ENCODE peak calls at places on chromosomes 3 and 15, in nine cellular contexts. One of them, this sample, is unnamed.

GRCh38 chr15:48748535-48748934 is 62.3 kb downstream of the CEP152 start:
- DNase-seq in tibial artery: no peak
- DNase-seq in OCI-LY7: no peak
- DNase-seq in heart right ventricle: no peak
- DNase-seq in cardiac fibroblast: peak; percentile 37
- DNase-seq in HL-60: no peak
- DNase-seq in AG10803: peak; percentile 18
- DNase-seq in fibroblast of mammary gland: peak; percentile 33
- DNase-seq in transverse colon: no peak
- DNase-seq in this sample: no peak

GRCh38 chr3:37863552-37863865 is 1.8 kb downstream of the CTDSPL start:
- DNase-seq in tibial artery: no peak
- DNase-seq in OCI-LY7: no peak
- DNase-seq in heart right ventricle: no peak
- DNase-seq in cardiac fibroblast: no peak
- DNase-seq in HL-60: no peak
- DNase-seq in AG10803: no peak
- DNase-seq in fibroblast of mammary gland: no peak
- DNase-seq in transverse colon: no peak
- DNase-seq in this sample: no peak

GRCh38 chr3:23248594-23249131 is 45.5 kb downstream of the UBE2E2 start:
- DNase-seq in tibial artery: no peak
- DNase-seq in OCI-LY7: no peak
- DNase-seq in heart right ventricle: no peak
- DNase-seq in cardiac fibroblast: no peak
- DNase-seq in HL-60: no peak
- DNase-seq in AG10803: no peak
- DNase-seq in fibroblast of mammary gland: no peak
- DNase-seq in transverse colon: no peak
- DNase-seq in this sample: no peak

GRCh38 chr15:38195191-38195901 is 57.3 kb upstream of the SPRED1 start:
- DNase-seq in tibial artery: no peak
- DNase-seq in OCI-LY7: no peak
- DNase-seq in heart right ventricle: no peak
- DNase-seq in cardiac fibroblast: no peak
- DNase-seq in HL-60: no peak
- DNase-seq in AG10803: peak; percentile 45
- DNase-seq in fibroblast of mammary gland: peak; percentile 47
- DNase-seq in transverse colon: no peak
- DNase-seq in this sample: no peak

GRCh38 chr3:144466540-144466939 is 494.9 kb downstream of the DIPK2A start:
- DNase-seq in tibial artery: no peak
- DNase-seq in OCI-LY7: no peak
- DNase-seq in heart right ventricle: no peak
- DNase-seq in cardiac fibroblast: no peak
- DNase-seq in HL-60: no peak
- DNase-seq in AG10803: no peak
- DNase-seq in fibroblast of mammary gland: no peak
- DNase-seq in transverse colon: no peak
- DNase-seq in this sample: no peak

GRCh38 chr3:53083496-53083895 is 37.6 kb upstream of the SFMBT1 start:
- DNase-seq in tibial artery: no peak
- DNase-seq in OCI-LY7: no peak
- DNase-seq in heart right ventricle: peak; percentile 65
- DNase-seq in cardiac fibroblast: peak; percentile 28
- DNase-seq in HL-60: no peak
- DNase-seq in AG10803: peak; percentile 92
- DNase-seq in fibroblast of mammary gland: peak; percentile 65
- DNase-seq in transverse colon: no peak
- DNase-seq in this sample: no peak

GRCh38 chr3:49707113-49707480 is 12.4 kb downstream of the AMIGO3 start:
- DNase-seq in tibial artery: no peak
- DNase-seq in OCI-LY7: no peak
- DNase-seq in heart right ventricle: no peak
- DNase-seq in cardiac fibroblast: peak; percentile 14
- DNase-seq in HL-60: no peak
- DNase-seq in AG10803: peak; percentile 20
- DNase-seq in fibroblast of mammary gland: peak; percentile 52
- DNase-seq in transverse colon: no peak
- DNase-seq in this sample: no peak

GRCh38 chr15:58146734-58147133 is 8.6 kb downstream of the AQP9 start:
- DNase-seq in tibial artery: peak; percentile 42
- DNase-seq in OCI-LY7: no peak
- DNase-seq in heart right ventricle: no peak
- DNase-seq in cardiac fibroblast: peak; percentile 58
- DNase-seq in HL-60: peak; percentile 78
- DNase-seq in AG10803: peak; percentile 5
- DNase-seq in fibroblast of mammary gland: peak; percentile 80
- DNase-seq in transverse colon: no peak
- DNase-seq in this sample: no peak

GRCh38 chr3:194562986-194563385 is 70.2 kb downstream of the TMEM44 start:
- DNase-seq in tibial artery: no peak
- DNase-seq in OCI-LY7: no peak
- DNase-seq in heart right ventricle: no peak
- DNase-seq in cardiac fibroblast: no peak
- DNase-seq in HL-60: no peak
- DNase-seq in AG10803: no peak
- DNase-seq in fibroblast of mammary gland: peak; percentile 49
- DNase-seq in transverse colon: no peak
- DNase-seq in this sample: no peak

GRCh38 chr15:45320581-45320980 is 57.8 kb downstream of the GATM start:
- DNase-seq in tibial artery: no peak
- DNase-seq in OCI-LY7: no peak
- DNase-seq in heart right ventricle: no peak
- DNase-seq in cardiac fibroblast: no peak
- DNase-seq in HL-60: no peak
- DNase-seq in AG10803: no peak
- DNase-seq in fibroblast of mammary gland: peak; percentile 5
- DNase-seq in transverse colon: no peak
- DNase-seq in this sample: no peak

GRCh38 chr3:124281453-124282316 is 289.8 kb upstream of the ROPN1 start:
- DNase-seq in tibial artery: no peak
- DNase-seq in OCI-LY7: peak; percentile 18
- DNase-seq in heart right ventricle: peak; percentile 56
- DNase-seq in cardiac fibroblast: peak; percentile 76
- DNase-seq in HL-60: no peak
- DNase-seq in AG10803: peak; percentile 55
- DNase-seq in fibroblast of mammary gland: peak; percentile 63
- DNase-seq in transverse colon: peak; percentile 25
- DNase-seq in this sample: peak; percentile 45

GRCh38 chr15:98776607-98777281 is 128.4 kb downstream of the IGF1R start:
- DNase-seq in tibial artery: no peak
- DNase-seq in OCI-LY7: no peak
- DNase-seq in heart right ventricle: peak; percentile 50
- DNase-seq in cardiac fibroblast: no peak
- DNase-seq in HL-60: peak; percentile 85
- DNase-seq in AG10803: peak; percentile 85
- DNase-seq in fibroblast of mammary gland: peak; percentile 35
- DNase-seq in transverse colon: no peak
- DNase-seq in this sample: peak; percentile 93

GRCh38 chr3:186073641-186074040 is 35.2 kb downstream of the ETV5 start:
- DNase-seq in tibial artery: no peak
- DNase-seq in OCI-LY7: no peak
- DNase-seq in heart right ventricle: no peak
- DNase-seq in cardiac fibroblast: peak; percentile 25
- DNase-seq in HL-60: no peak
- DNase-seq in AG10803: no peak
- DNase-seq in fibroblast of mammary gland: peak; percentile 37
- DNase-seq in transverse colon: no peak
- DNase-seq in this sample: no peak

GRCh38 chr15:79154491-79155182 is 64.1 kb upstream of the RASGRF1 start:
- DNase-seq in tibial artery: no peak
- DNase-seq in OCI-LY7: no peak
- DNase-seq in heart right ventricle: no peak
- DNase-seq in cardiac fibroblast: no peak
- DNase-seq in HL-60: no peak
- DNase-seq in AG10803: no peak
- DNase-seq in fibroblast of mammary gland: no peak
- DNase-seq in transverse colon: no peak
- DNase-seq in this sample: no peak

GRCh38 chr15:34583399-34584320 is at the start of gene GOLGA8B:
- DNase-seq in tibial artery: no peak
- DNase-seq in OCI-LY7: peak; percentile 88
- DNase-seq in heart right ventricle: peak; percentile 23
- DNase-seq in cardiac fibroblast: peak; percentile 47
- DNase-seq in HL-60: peak; percentile 77
- DNase-seq in AG10803: peak; percentile 23
- DNase-seq in fibroblast of mammary gland: peak; percentile 37
- DNase-seq in transverse colon: peak; percentile 79
- DNase-seq in this sample: peak; percentile 88

GRCh38 chr3:180700941-180701340 is 21.7 kb upstream of the CCDC39 start:
- DNase-seq in tibial artery: no peak
- DNase-seq in OCI-LY7: no peak
- DNase-seq in heart right ventricle: no peak
- DNase-seq in cardiac fibroblast: peak; percentile 4
- DNase-seq in HL-60: no peak
- DNase-seq in AG10803: peak; percentile 10
- DNase-seq in fibroblast of mammary gland: peak; percentile 73
- DNase-seq in transverse colon: no peak
- DNase-seq in this sample: no peak

GRCh38 chr3:47850803-47851417 is 48.0 kb downstream of the DHX30 start:
- DNase-seq in tibial artery: no peak
- DNase-seq in OCI-LY7: no peak
- DNase-seq in heart right ventricle: no peak
- DNase-seq in cardiac fibroblast: no peak
- DNase-seq in HL-60: no peak
- DNase-seq in AG10803: no peak
- DNase-seq in fibroblast of mammary gland: no peak
- DNase-seq in transverse colon: no peak
- DNase-seq in this sample: no peak

GRCh38 chr3:48501196-48501595 is 2.8 kb downstream of the SHISA5 start:
- DNase-seq in tibial artery: no peak
- DNase-seq in OCI-LY7: no peak
- DNase-seq in heart right ventricle: no peak
- DNase-seq in cardiac fibroblast: no peak
- DNase-seq in HL-60: no peak
- DNase-seq in AG10803: no peak
- DNase-seq in fibroblast of mammary gland: no peak
- DNase-seq in transverse colon: no peak
- DNase-seq in this sample: no peak

DNA sequence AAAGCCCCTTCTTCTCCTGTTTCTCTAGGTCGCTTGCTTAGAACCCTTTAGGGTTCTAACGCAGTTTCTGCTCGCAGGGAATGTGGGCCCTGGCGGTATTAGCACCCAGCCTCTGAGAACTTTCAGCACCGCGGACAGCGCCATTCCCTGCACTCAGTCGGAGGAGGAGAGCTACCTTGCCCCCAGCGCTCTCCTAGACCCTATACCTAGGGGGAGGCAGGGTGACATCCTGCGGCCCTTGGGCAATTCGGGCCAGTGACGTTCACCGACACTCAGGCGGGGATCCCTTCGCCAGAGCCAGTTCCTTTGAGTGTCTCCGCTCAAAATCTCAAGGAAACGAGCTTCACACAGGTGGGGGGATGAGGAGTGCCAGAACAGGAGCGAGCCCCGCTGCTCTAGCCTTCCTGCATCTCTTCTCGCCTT is 1.3 kb downstream of the SLC7A14 start:
- DNase-seq in tibial artery: peak; percentile 41
- DNase-seq in OCI-LY7: peak; percentile 29
- DNase-seq in heart right ventricle: peak; percentile 61
- DNase-seq in cardiac fibroblast: peak; percentile 68
- DNase-seq in HL-60: peak; percentile 15
- DNase-seq in AG10803: peak; percentile 43
- DNase-seq in fibroblast of mammary gland: peak; percentile 63
- DNase-seq in transverse colon: peak; percentile 42
- DNase-seq in this sample: peak; percentile 43
- H3K4me3 ChIP-seq in tibial artery: no peak overlapping the region
- H3K4me3 ChIP-seq in OCI-LY7: no peak overlapping the region
- H3K4me3 ChIP-seq in heart right ventricle: no peak overlapping the region
- H3K4me3 ChIP-seq in cardiac fibroblast: no peak overlapping the region
- H3K4me3 ChIP-seq in HL-60: no peak overlapping the region
- H3K4me3 ChIP-seq in AG10803: no peak overlapping the region
- H3K4me3 ChIP-seq in fibroblast of mammary gland: no peak overlapping the region
- H3K4me3 ChIP-seq in transverse colon: no peak overlapping the region
- H3K4me3 ChIP-seq in this sample: no peak overlapping the region

DNA sequence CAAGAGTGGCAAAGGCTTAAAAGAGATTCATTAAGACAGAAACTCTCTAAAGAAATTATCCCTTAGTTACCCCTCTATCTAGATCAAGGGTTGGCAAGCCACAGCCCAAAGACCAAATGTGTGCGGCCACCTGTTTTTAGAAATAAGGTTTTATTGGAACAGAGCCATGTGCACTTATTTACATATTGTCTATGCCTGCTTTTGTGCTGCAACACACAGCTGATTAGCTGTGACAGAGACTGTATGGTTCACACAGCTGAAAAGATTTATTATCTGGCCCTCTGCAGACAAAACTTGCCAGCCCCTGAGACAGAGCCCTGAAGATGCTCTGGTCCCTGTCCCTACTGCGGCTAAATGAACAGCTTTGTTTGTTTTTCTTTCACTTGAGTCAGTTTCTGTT is 88.1 kb downstream of the ADAMTS9 start:
- DNase-seq in tibial artery: no peak
- DNase-seq in OCI-LY7: no peak
- DNase-seq in heart right ventricle: no peak
- DNase-seq in cardiac fibroblast: no peak
- DNase-seq in HL-60: no peak
- DNase-seq in AG10803: no peak
- DNase-seq in fibroblast of mammary gland: no peak
- DNase-seq in transverse colon: no peak
- DNase-seq in this sample: no peak
- TF ChIP-seq CTCF in tibial artery: no peak
- TF ChIP-seq CTCF in OCI-LY7: no peak
- TF ChIP-seq CTCF in heart right ventricle: no peak
- TF ChIP-seq CTCF in cardiac fibroblast: no peak
- TF ChIP-seq CTCF in HL-60: no peak
- TF ChIP-seq CTCF in AG10803: no peak
- TF ChIP-seq CTCF in fibroblast of mammary gland: no peak
- TF ChIP-seq CTCF in transverse colon: no peak
- TF ChIP-seq CTCF in this sample: no peak

GRCh38 chr3:156677120-156677479 is 2.7 kb downstream of the TIPARP start:
- DNase-seq in tibial artery: no peak
- DNase-seq in OCI-LY7: no peak
- DNase-seq in heart right ventricle: no peak
- DNase-seq in cardiac fibroblast: no peak
- DNase-seq in HL-60: no peak
- DNase-seq in AG10803: no peak
- DNase-seq in fibroblast of mammary gland: no peak
- DNase-seq in transverse colon: no peak
- DNase-seq in this sample: no peak
- H3K4me3 ChIP-seq in tibial artery: peak overlapping the region; percentile 95
- H3K4me3 ChIP-seq in OCI-LY7: peak overlapping the region; percentile 1
- H3K4me3 ChIP-seq in heart right ventricle: peak overlapping the region; percentile 91
- H3K4me3 ChIP-seq in cardiac fibroblast: peak overlapping the region; percentile 82
- H3K4me3 ChIP-seq in HL-60: peak overlapping the region; percentile 84
- H3K4me3 ChIP-seq in AG10803: peak overlapping the region; percentile 81
- H3K4me3 ChIP-seq in fibroblast of mammary gland: peak overlapping the region; percentile 73
- H3K4me3 ChIP-seq in transverse colon: no peak overlapping the region
- H3K4me3 ChIP-seq in this sample: peak overlapping the region; percentile 95

DNA sequence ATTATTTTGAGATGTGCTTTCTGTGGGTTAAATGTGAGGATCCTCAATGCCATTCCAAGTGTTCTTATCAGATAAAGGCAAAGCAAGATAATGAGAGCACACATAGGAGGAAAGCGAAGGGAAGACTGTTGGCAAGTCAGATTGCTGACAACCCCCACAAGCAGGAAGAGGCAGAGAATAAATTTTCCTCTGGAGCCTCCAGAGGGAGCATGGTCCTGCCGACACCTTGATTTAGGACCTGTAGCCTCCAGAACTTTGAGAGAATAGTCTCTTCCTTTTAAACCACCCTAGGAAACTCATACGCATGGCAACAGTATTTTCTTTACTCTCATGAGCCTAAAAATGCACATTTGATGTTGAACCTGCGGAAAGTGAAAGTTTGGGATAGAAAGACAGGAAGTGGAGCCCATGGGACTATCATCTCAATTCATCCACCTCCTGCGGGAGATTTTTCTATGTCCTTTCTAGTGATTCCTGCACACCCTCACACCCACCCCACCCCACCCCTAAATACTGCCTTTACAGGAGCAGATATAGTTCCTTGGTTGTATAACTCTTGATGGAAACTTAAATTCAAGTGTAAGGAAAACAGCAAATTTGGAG is 116.7 kb upstream of the LPP start:
- DNase-seq in tibial artery: no peak
- DNase-seq in OCI-LY7: no peak
- DNase-seq in heart right ventricle: peak; percentile 28
- DNase-seq in cardiac fibroblast: peak; percentile 65
- DNase-seq in HL-60: no peak
- DNase-seq in AG10803: peak; percentile 48
- DNase-seq in fibroblast of mammary gland: peak; percentile 67
- DNase-seq in transverse colon: peak; percentile 46
- DNase-seq in this sample: no peak
- TF ChIP-seq CTCF in tibial artery: peak; percentile 35
- TF ChIP-seq CTCF in OCI-LY7: peak; percentile 27
- TF ChIP-seq CTCF in heart right ventricle: peak; percentile 45
- TF ChIP-seq CTCF in cardiac fibroblast: peak; percentile 42
- TF ChIP-seq CTCF in HL-60: no peak
- TF ChIP-seq CTCF in AG10803: peak; percentile 57
- TF ChIP-seq CTCF in fibroblast of mammary gland: peak; percentile 54
- TF ChIP-seq CTCF in transverse colon: peak; percentile 49
- TF ChIP-seq CTCF in this sample: no peak

This sample was measured in GM12865.